ENCODE peak calls at places on chromosomes 16 and 17, in seven cellular contexts. X is AG08396; T is HL-60; A is HTR-8/SVneo; J is retina; Y is activated CD8-positive, alpha-beta memory T cell treated with anti-CD3 and anti-CD28 coated beads, Interleukin-2, amount 50 U/mL, for 48 hours; Z is sciatic nerve. G is an unnamed sample.
A peak's percentile ranks its signal among the peaks of the same experiment; 100 is the strongest.

GRCh38 chr17:72837335-72837734 is 255.2 kb downstream of the SLC39A11 start:
- DNase-seq in X (no peak), T (no peak), A (no peak), J (no peak), Y (no peak), Z (no peak), G (no peak)

GRCh38 chr17:751269-752001 is 629 bp downstream of the GEMIN4 start:
- DNase-seq in X (peak; percentile 63), T (no peak), A (peak; percentile 55), J (peak; percentile 15), Y (peak; percentile 77), Z (no peak), G (peak; percentile 23)

GRCh38 chr16:23466162-23466885 is 13.3 kb upstream of the COG7 start:
- DNase-seq in X (peak; percentile 62), T (no peak), A (no peak), J (no peak), Y (no peak), Z (no peak), G (no peak)

GRCh38 chr16:27426423-27427408 is 24.7 kb downstream of the IL21R start:
- DNase-seq in X (peak; percentile 89), T (no peak), A (peak; percentile 69), J (no peak), Y (peak; percentile 84), Z (peak; percentile 60), G (no peak)

GRCh38 chr17:75589919-75590303 is 2.3 kb downstream of the MYO15B start:
- DNase-seq in X (no peak), T (no peak), A (no peak), J (peak; percentile 39), Y (no peak), Z (peak; percentile 69), G (no peak)

GRCh38 chr17:29048440-29049360 is 5.8 kb downstream of the PIPOX start:
- DNase-seq in X (no peak), T (no peak), A (peak; percentile 30), J (peak; percentile 84), Y (no peak), Z (no peak), G (no peak)

GRCh38 chr17:68441064-68441770 is 16.1 kb downstream of the WIPI1 start:
- DNase-seq in X (no peak), T (no peak), A (no peak), J (no peak), Y (no peak), Z (peak; percentile 54), G (no peak)

GRCh38 chr17:71753070-71753469 is 367.8 kb upstream of the SOX9 start:
- DNase-seq in X (no peak), T (no peak), A (no peak), J (no peak), Y (no peak), Z (no peak), G (no peak)

GRCh38 chr16:85969159-85969558 is 70.2 kb downstream of the IRF8 start:
- DNase-seq in X (peak; percentile 50), T (no peak), A (peak; percentile 39), J (no peak), Y (no peak), Z (no peak), G (peak; percentile 69)

G was measured in T47D.